ENCODE peak calls at places on chromosomes 3 and 15, in four cellular contexts. Z is Peyer's patch, G is vagina, P is psoas muscle. J is an unnamed sample.

GRCh38 chr3:58047806-58048205 is 39.6 kb downstream of the FLNB start:
- DNase-seq in Z (no peak), P (no peak), G (no peak), J (no peak)

GRCh38 chr3:33957176-33957575 is 158.7 kb downstream of the PDCD6IP start:
- DNase-seq in P (no peak), G (no peak), Z (no peak), J (no peak)

GRCh38 chr3:125137432-125138033 is 75.0 kb downstream of the SLC12A8 start:
- DNase-seq in Z (no peak), P (peak; percentile 47), G (no peak), J (no peak)

GRCh38 chr3:52162250-52162872 is 8.1 kb upstream of the POC1A start:
- DNase-seq in Z (no peak), P (no peak), G (peak; percentile 54), J (no peak)

GRCh38 chr3:174330303-174330702 is 528.8 kb upstream of the NAALADL2 start:
- DNase-seq in Z (no peak), P (no peak), G (no peak), J (no peak)

GRCh38 chr15:99296386-99296785 is 45.1 kb downstream of the LRRC28 start:
- DNase-seq in Z (no peak), P (no peak), G (no peak), J (no peak)

GRCh38 chr3:114827495-114827894 is 319.6 kb downstream of the ZBTB20 start:
- DNase-seq in G (no peak), Z (no peak), P (no peak), J (no peak)

GRCh38 chr15:74406517-74406916 is 27.2 kb downstream of the SEMA7A start:
- DNase-seq in Z (no peak), P (no peak), G (no peak), J (no peak)

GRCh38 chr3:129282727-129283327 is 4.2 kb downstream of the HMCES start:
- DNase-seq in G (no peak), P (no peak), Z (no peak), J (no peak)

GRCh38 chr3:53146319-53146868 is 14.6 kb upstream of the PRKCD start:
- DNase-seq in P (peak; percentile 5), G (no peak), Z (no peak), J (no peak)

GRCh38 chr3:64152100-64152499 is 73.2 kb downstream of the PRICKLE2 start:
- DNase-seq in Z (no peak), G (no peak), P (no peak), J (peak; percentile 39)

GRCh38 chr3:157247391-157247790 is 87.4 kb upstream of the CCNL1 start:
- DNase-seq in P (no peak), G (no peak), Z (no peak), J (no peak)

GRCh38 chr3:128364808-128365360 is 101.8 kb downstream of the DNAJB8 start:
- DNase-seq in G (no peak), Z (no peak), P (no peak), J (no peak)

GRCh38 chr15:67548862-67549651 is 6.6 kb downstream of the MAP2K5 start:
- DNase-seq in G (no peak), Z (no peak), P (no peak), J (no peak)

GRCh38 chr3:141530133-141530768 is 43.4 kb downstream of the RASA2 start:
- DNase-seq in P (no peak), Z (no peak), G (no peak), J (no peak)

GRCh38 chr3:179158336-179159039 is 10.3 kb downstream of the PIK3CA start:
- DNase-seq in G (no peak), P (no peak), Z (no peak), J (no peak)

GRCh38 chr3:17602126-17602525 is 140.3 kb downstream of the TBC1D5 start:
- DNase-seq in P (no peak), Z (no peak), G (no peak), J (no peak)

GRCh38 chr3:89889386-89889785 is 782.0 kb downstream of the EPHA3 start:
- DNase-seq in Z (no peak), P (no peak), G (no peak), J (no peak)

GRCh38 chr15:38130739-38131498 is 121.7 kb upstream of the SPRED1 start:
- DNase-seq in P (peak; percentile 88), Z (peak; percentile 31), G (peak; percentile 97), J (peak; percentile 33)

GRCh38 chr15:96331141-96331941 is 841 bp downstream of the NR2F2 start:
- DNase-seq in P (peak; percentile 51), Z (no peak), G (no peak), J (peak; percentile 45)

GRCh38 chr15:64844576-64845140 is 2.9 kb downstream of the PLEKHO2 start:
- DNase-seq in P (no peak), Z (peak; percentile 52), G (no peak), J (no peak)
- H3K4me1 ChIP-seq in P (peaks cover 6% of the 10 kb centered on the region), Z (no peaks in the 10 kb centered on the region), G (peaks cover 68% of the 10 kb centered on the region), J (peaks cover 68% of the 10 kb centered on the region)

DNA sequence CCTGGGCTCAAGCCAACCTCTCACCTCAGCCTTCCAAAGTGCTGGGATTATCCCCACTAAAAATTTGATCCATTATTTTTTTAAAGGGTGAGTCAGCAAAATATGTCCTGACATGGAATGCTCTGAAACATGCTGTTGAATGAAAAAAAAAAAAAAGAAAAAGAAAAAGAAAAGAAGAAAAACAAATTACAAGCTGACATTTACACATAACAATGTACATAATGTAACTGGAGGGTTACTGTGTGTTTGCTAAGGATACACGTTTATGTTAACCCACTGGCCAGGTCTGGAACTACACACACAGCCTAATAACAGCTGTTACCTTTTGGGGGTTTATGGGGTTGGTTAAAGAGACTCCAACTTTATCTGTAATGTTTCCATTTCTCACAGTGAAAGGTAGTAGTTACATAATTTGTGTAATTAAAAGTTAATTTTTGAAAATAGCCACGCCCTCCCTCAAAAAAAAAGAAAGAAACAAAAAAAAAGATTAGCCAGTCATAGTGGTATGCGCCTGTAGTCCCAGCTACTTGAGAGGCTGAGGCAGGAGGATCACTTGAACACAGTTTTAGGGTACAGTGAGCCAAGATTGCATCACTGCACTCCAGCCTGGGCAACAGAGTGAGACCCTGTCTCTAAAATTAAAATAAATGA is 3.1 kb upstream of the MESP2 start:
- DNase-seq in Z (no peak), G (no peak), P (no peak), J (no peak)
- TF ChIP-seq CTCF in Z (peak; percentile 50), G (no peak), P (no peak), J (no peak)

DNA sequence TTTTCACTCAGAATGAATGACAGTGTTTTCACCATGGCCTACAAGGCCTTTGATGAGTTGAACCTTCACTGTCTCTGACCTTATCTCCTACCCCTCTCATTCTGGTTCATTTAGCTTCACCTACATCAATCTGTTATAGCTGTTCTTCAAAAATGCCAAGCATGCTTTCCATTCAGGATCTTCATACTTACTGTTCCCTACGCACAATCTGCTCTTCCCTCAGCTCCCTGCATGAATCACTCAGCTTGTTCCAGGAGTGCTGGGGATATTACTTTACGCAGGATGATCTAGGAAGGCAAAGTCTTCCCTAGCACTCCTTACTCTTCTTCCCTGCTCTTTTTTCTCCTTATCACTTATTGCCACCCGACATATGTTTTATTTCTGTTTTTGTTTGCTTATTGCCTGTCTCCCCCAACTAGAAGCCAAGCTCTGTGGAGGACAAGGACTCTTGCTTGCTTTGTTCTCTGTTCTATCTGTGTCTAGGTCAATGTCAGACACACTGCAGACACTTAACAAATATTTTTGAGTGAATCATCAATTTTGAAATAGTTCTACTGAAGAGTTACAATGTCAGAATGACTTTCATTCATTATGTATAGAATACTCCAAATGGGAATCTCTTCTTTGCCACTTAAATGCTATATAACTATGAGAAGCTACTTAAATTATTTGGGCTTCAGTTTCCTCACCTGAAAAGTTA is 238.3 kb upstream of the FEZF2 start:
- DNase-seq in G (no peak), Z (no peak), P (no peak), J (no peak)
- H3K27ac ChIP-seq in G (no peak overlapping the region), Z (no peak overlapping the region), P (no peak overlapping the region), J (no peak overlapping the region)

DNA sequence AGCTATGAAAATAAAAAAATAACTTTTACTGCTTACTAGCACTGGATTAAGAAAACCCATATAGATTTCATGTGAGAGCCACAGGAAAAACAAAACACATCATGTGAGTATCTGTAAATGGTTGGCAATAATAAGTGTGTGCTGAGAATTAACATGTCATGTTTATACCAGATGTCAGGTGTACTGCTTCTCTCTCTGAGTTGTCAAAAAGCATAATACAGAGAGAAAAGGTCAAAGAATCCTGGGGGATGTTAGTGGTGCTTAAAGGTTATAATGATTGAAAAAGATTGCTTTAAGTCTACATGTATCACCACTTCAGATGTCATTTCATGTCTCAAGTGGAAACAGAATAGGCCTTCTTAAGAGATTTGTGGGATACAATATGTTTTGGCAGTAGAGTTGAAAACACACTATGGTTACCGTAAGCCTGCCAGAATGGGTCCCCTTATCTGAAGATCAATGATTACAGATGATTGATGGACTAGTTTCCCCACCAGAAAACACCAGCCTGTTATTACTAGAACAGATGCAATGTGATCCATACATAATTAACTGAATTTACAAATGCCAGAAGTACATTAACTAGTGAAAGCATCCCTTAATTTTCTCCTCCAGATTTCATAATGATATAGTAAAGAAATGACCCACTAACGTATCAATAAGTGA is 204.1 kb downstream of the CNTN3 start:
- DNase-seq in Z (no peak), G (no peak), P (no peak), J (no peak)
- H3K4me1 ChIP-seq in Z (no peaks in the 10 kb centered on the region), G (no peaks in the 10 kb centered on the region), P (no peaks in the 10 kb centered on the region), J (no peaks in the 10 kb centered on the region)

DNA sequence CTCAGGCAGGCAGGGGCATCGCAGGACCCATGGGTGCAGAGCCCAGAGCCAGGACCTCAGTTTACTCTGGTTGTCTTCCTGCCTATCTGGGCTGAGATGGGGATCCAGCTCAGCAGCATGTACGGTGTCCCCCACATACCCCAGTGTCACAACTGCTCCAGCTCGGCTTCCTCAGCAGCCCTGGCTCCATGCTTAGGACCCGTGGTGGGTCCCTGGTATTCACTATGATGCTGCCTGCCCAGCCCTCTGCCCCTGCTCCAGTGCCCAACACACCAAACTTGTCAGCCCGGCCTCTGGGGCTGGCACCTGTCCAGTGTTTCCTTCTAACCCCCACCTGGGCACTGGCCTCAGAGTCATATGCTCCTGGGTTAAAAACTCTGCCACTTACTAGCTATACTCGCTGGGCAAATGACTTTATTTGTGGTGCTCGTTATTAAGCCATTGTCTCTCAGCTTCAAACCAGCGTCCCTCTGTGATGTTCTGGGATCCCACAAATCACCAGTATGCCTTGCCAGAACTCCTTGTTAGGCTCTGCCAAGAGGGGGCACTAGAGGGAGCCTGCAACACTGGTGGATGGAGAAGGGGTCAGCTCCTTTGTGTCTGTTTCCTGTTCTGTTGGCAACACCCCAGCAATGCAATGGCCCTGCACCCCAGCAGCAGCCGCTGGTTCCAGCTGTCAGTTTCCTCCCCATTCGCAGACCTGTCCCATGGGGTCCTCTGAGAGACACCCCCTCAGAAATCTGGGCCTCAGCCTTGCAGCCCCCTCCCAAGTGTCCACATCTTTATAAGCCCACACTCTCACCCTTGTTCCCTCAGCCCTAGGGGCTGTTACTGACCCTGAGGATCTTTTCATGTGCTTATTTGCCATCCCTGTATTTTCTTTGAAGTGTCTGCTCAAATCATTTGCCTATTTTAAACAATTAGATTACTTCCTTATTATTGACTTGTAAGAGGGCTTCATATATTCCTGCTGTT is 24.1 kb upstream of the MRPS22 start:
- DNase-seq in P (no peak), Z (no peak), G (no peak), J (peak; percentile 6)
- TF ChIP-seq CTCF in P (no peak), Z (no peak), G (no peak), J (no peak)